ENCODE peak calls at places on chromosomes 12 and 14, in four cellular contexts. K is fibroblast of pulmonary artery, X is hepatocyte, V is heart left ventricle. P is an unnamed sample.

GRCh38 chr12:19779393-19780056 is 340.2 kb downstream of the AEBP2 start:
- DNase-seq in V (peak), X (peak), K (peak), P (no peak)

GRCh38 chr14:100019156-100019882 is 45.9 kb upstream of the EVL start:
- DNase-seq in V (no peak), K (peak), X (peak), P (no peak)

GRCh38 chr14:75334191-75335051 is 55.8 kb downstream of the FOS start:
- DNase-seq in V (peak), K (no peak), X (no peak), P (no peak)

GRCh38 chr12:49232940-49233841 is 31.7 kb upstream of the TUBA1C start:
- DNase-seq in V (peak), X (peak), K (peak), P (no peak)

GRCh38 chr12:132400011-132400641 is 70.7 kb upstream of the GALNT9 start:
- DNase-seq in K (no peak), V (no peak), X (no peak), P (no peak)

GRCh38 chr12:80894179-80894578 is 43.6 kb downstream of the LIN7A start:
- DNase-seq in V (no peak), K (no peak), X (no peak), P (no peak)

GRCh38 chr14:34722723-34723545 is 8.5 kb upstream of the CFL2 start:
- DNase-seq in V (peak), X (peak), K (peak), P (no peak)

GRCh38 chr14:94681300-94682060 is 69.3 kb downstream of the SERPINA3 start:
- DNase-seq in X (peak), V (no peak), K (peak), P (no peak)

GRCh38 chr14:95686935-95687334 is 709 bp downstream of the TCL1B start:
- DNase-seq in X (no peak), K (no peak), V (no peak), P (no peak)

GRCh38 chr12:108367436-108367835 is 28.3 kb upstream of the CMKLR1 start:
- DNase-seq in V (no peak), K (peak), X (no peak), P (no peak)

GRCh38 chr12:52130695-52131094 is 51.2 kb downstream of the SMIM41 start:
- DNase-seq in X (no peak), K (no peak), V (no peak), P (no peak)

GRCh38 chr12:98295681-98296080 is 219.7 kb upstream of the TMPO start:
- DNase-seq in X (no peak), V (no peak), K (no peak), P (peak)

GRCh38 chr12:31752450-31752849 is 23.6 kb upstream of the AMN1 start:
- DNase-seq in K (no peak), X (no peak), V (no peak), P (no peak)

GRCh38 chr14:91830777-91831176 is 36.6 kb downstream of the TC2N start:
- DNase-seq in V (peak), X (peak), K (no peak), P (no peak)

GRCh38 chr12:131990066-131990979 is 40.6 kb downstream of the EP400 start:
- DNase-seq in X (no peak), K (no peak), V (no peak), P (no peak)

GRCh38 chr12:130227641-130228040 is 65.4 kb downstream of the FZD10 start:
- DNase-seq in X (no peak), V (no peak), K (no peak), P (no peak)

GRCh38 chr14:65195042-65195719 is 92.9 kb upstream of the MAX start:
- DNase-seq in X (no peak), K (no peak), V (no peak), P (no peak)

GRCh38 chr12:93645702-93646101 is 31.5 kb upstream of the CRADD start:
- DNase-seq in K (peak), V (no peak), X (no peak), P (no peak)

GRCh38 chr12:79083181-79083580 is 218.6 kb downstream of the SYT1 start:
- DNase-seq in X (no peak), K (peak), V (no peak), P (no peak)

GRCh38 chr14:32478027-32478426 is 148.9 kb downstream of the AKAP6 start:
- DNase-seq in X (no peak), V (no peak), K (no peak), P (no peak)

GRCh38 chr14:22998324-22999012 is 11.5 kb downstream of the C14orf93 start:
- DNase-seq in V (no peak), K (no peak), X (no peak), P (no peak)

GRCh38 chr14:24670594-24670993 is 36.6 kb upstream of the GZMB start:
- DNase-seq in V (no peak), K (no peak), X (no peak), P (no peak)

GRCh38 chr12:126891789-126892188 is 1375.2 kb upstream of the TMEM132C start:
- DNase-seq in V (no peak), X (no peak), K (no peak), P (no peak)

GRCh38 chr14:60632777-60633176 is 16.5 kb downstream of the SIX1 start:
- DNase-seq in K (no peak), X (no peak), V (no peak), P (no peak)

GRCh38 chr12:75721231-75721641 is 209.8 kb upstream of the KRR1 start:
- DNase-seq in V (no peak), K (no peak), X (no peak), P (no peak)

GRCh38 chr14:71290960-71291466 is 383.8 kb downstream of the PCNX1 start:
- DNase-seq in K (peak), X (peak), V (no peak), P (peak)

GRCh38 chr12:10068634-10069033 is 30.2 kb downstream of the CLEC1A start:
- DNase-seq in V (no peak), X (no peak), K (no peak), P (no peak)

GRCh38 chr12:114512351-114512750 is 106.4 kb upstream of the TBX5 start:
- DNase-seq in V (no peak), X (no peak), K (no peak), P (no peak)
- TF ChIP-seq CTCF in V (no peak), X (peak), K (no peak), P (no peak)

GRCh38 chr12:117907108-117907689 is 61.6 kb downstream of the KSR2 start:
- DNase-seq in V (no peak), K (no peak), X (peak), P (no peak)

GRCh38 chr12:117912756-117913155 is 56.0 kb downstream of the KSR2 start:
- DNase-seq in X (no peak), K (no peak), V (no peak), P (no peak)

GRCh38 chr12:117914686-117915085 is 54.1 kb downstream of the KSR2 start:
- DNase-seq in V (no peak), K (no peak), X (no peak), P (no peak)

GRCh38 chr12:117908411-117908810 is 60.4 kb downstream of the KSR2 start:
- DNase-seq in K (no peak), X (no peak), V (no peak), P (no peak)

DNA sequence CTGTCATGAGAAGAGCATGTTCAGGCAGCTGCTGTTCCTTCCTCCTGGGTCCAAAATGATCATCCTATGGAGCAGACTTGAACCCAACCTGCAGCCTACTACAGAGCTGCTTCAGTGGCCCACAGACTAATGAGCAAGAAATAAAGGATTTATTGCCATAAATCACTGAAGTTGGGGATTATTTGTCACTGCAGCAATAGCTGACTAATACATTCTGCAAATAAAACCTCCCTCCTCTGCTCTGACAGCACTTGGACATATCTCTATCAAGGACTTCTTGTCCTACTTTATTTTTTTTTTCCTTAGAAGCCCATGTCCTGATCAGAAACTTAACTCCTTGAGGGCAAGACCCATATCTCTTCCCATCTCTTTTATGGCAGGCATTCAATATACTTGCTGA is 57.4 kb downstream of the KSR2 start:
- DNase-seq in V (no peak), X (no peak), K (no peak), P (no peak)
- H3K4me3 ChIP-seq in V (no peak), X (no peak), K (no peak), P (no peak)

GRCh38 chr12:106245767-106246166 is 2.1 kb downstream of the CKAP4 start:
- DNase-seq in X (peak), K (peak), V (peak), P (no peak)

GRCh38 chr12:106248849-106249371 is 1.1 kb upstream of the CKAP4 start:
- DNase-seq in K (peak), X (no peak), V (no peak), P (no peak)

GRCh38 chr12:106247731-106248176 is at the start of gene CKAP4:
- DNase-seq in V (peak), X (peak), K (peak), P (no peak)

GRCh38 chr12:106248177-106248848 is 493 bp upstream of the CKAP4 start:
- DNase-seq in V (peak), K (peak), X (peak), P (no peak)

DNA sequence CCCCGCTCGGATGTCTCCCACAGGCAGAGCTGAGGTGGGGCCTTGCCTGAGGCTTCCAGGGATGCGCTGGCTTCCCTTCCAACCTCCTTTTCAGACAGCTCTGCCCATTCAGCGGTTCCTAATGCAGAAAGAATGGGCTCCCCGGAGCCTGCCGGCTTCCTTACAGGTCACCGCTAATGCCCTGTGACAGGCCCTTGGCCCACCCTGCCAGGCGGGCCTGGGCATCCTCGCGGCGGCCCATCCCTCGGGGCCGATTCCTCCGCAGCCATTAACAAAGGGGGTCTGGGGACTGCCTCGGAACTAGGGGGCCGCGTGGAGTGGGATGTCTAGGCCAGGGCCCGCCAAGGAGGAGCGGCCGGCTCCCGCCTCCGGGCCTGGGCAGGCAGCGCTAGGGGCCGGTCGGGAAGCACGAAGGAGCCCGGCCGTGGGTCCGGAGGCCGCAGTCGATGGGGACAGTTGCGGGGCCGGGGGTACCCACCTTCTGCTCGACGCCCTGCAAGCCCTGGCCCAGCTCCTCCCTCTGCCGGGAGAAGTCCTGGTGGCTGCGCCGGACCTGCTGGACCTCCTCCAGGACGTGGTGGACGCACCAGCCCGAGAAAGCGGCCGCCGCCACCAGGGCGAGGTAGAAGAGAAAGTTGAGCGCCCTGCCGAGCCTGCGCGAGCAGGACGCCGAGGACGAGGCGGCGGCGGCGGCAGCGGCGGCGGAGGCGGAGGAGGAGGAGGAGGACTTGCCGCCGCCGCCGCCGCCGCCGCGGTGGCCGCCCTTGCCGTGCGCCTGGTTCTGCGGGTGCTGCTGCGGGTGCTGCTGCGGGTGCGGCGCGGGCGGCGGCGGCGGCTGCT is 709 bp downstream of the CKAP4 start:
- DNase-seq in K (peak), X (peak), V (peak), P (no peak)
- TF ChIP-seq CTCF in K (no peak), X (no peak), V (no peak), P (peak)

DNA sequence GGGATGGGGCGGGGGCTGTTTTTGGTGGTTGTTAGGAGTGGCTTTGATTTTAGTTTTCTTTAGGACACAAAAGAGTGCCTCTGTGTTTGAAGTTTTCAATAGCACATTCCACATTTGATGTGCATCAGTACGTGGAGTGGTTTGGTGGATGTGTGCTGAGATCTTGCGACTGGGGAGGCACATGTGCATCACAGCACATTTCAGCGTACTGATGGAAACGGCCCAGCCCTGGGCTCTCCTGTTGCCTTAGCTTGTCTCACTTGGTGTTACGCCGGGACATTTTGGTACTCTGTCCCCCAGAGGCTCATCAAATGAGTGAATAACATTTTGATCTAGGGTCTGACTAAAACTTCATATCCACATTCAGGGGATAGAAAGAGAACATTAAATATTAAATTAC is 70.5 kb downstream of the GNS start:
- DNase-seq in X (no peak), K (no peak), V (no peak), P (no peak)
- H3K4me3 ChIP-seq in X (no peak), K (no peak), V (no peak), P (no peak)

P was measured in AG04449.